ENCODE peak calls at places on chromosomes 3 and 15, in ten cellular contexts. E is iPS-NIHi11; W is NCI-H1930; J is HS-27A; Z is NCI-H1092 treated with DMSO at 0.1 percent for 48 hours; V is Caki2; Y is activated T-helper 1 cell treated with anti-CD3 and anti-CD28 coated beads, Interleukin-12 subunit alpha, Interleukin-12 subunit beta, Interleukin-2, Interleukin-4 antibody, amounts not matched to agents 30 ng/mL and 10 ng/mL and 1 ng/mL, durations not matched to agents 14 hours and 24 hours and 36 hours; X is WERI-Rb-1; B is dermis microvascular lymphatic vessel endothelial cell; S is stromal cell of bone marrow. C is an unnamed sample.

GRCh38 chr3:188546835-188547670 is 393.1 kb downstream of the LPP start:
- DNase-seq in E (no peak), W (no peak), J (no peak), Z (no peak), V (peak; percentile 23), Y (no peak), X (no peak), B (peak; percentile 89), S (no peak), C (peak; percentile 35)

GRCh38 chr3:38726751-38727150 is 77.3 kb upstream of the SCN5A start:
- DNase-seq in E (no peak), W (no peak), J (no peak), Z (no peak), V (no peak), Y (no peak), X (no peak), B (no peak), S (no peak), C (no peak)

GRCh38 chr3:30617069-30617468 is 10.7 kb downstream of the TGFBR2 start:
- DNase-seq in E (no peak), W (no peak), J (no peak), Z (no peak), V (no peak), Y (no peak), X (no peak), B (no peak), S (no peak), C (no peak)

GRCh38 chr3:45596290-45596791 is 1.8 kb downstream of the LIMD1 start:
- DNase-seq in E (no peak), W (no peak), J (no peak), Z (no peak), V (peak; percentile 16), Y (no peak), X (no peak), B (no peak), S (no peak), C (no peak)

GRCh38 chr15:85533949-85534543 is 153.6 kb downstream of the AKAP13 start:
- DNase-seq in E (no peak), W (no peak), J (no peak), Z (no peak), V (no peak), Y (peak; percentile 4), X (no peak), B (no peak), S (no peak), C (no peak)

GRCh38 chr3:124926426-124927116 is 8.0 kb downstream of the MUC13 start:
- DNase-seq in E (no peak), W (no peak), J (no peak), Z (no peak), V (no peak), Y (no peak), X (no peak), B (no peak), S (no peak), C (no peak)

GRCh38 chr3:150365132-150365604 is 42.9 kb upstream of the TSC22D2 start:
- DNase-seq in E (no peak), W (no peak), J (no peak), Z (no peak), V (peak; percentile 51), Y (no peak), X (no peak), B (no peak), S (peak; percentile 73), C (no peak)

GRCh38 chr15:63421433-63421832 is 39.8 kb upstream of the CA12 start:
- DNase-seq in E (no peak), W (no peak), J (no peak), Z (no peak), V (no peak), Y (no peak), X (no peak), B (no peak), S (no peak), C (no peak)

GRCh38 chr15:60729850-60730458 is 251.0 kb upstream of the ICE2 start:
- DNase-seq in E (no peak), W (no peak), J (no peak), Z (no peak), V (no peak), Y (peak; percentile 24), X (no peak), B (no peak), S (no peak), C (no peak)